ENCODE peak calls at places on chromosomes 2 and 18, in eight cellular contexts. O is H1, R is OCI-LY7, H is hepatocyte, A is stomach, Y is left ventricle myocardium inferior, E is adrenal gland, F is ovary. N is an unnamed sample. For H3K4me1, the result is how much of the 10 kb centered on the place peaks cover.

GRCh38 chr2:150513647-150514046 is 26.2 kb upstream of the RND3 start:
- DNase-seq in O (no peak), R (no peak), H (no peak), A (no peak), Y (no peak), E (no peak), F (no peak), N (no peak)

GRCh38 chr2:108633379-108633778 is 85.9 kb upstream of the RANBP2 start:
- DNase-seq in O (no peak), R (peak), H (no peak), A (no peak), Y (no peak), E (no peak), F (no peak), N (no peak)

GRCh38 chr2:219496781-219497494 is 1.8 kb upstream of the GMPPA start:
- DNase-seq in O (no peak), R (no peak), H (no peak), A (peak), Y (no peak), E (peak), F (peak), N (no peak)

GRCh38 chr2:174247474-174248186 is 702 bp downstream of the OLA1 start:
- DNase-seq in O (no peak), R (peak), H (peak), A (peak), Y (no peak), E (peak), F (no peak), N (no peak)

GRCh38 chr2:120177011-120177621 is 46.1 kb downstream of the TMEM185B start:
- DNase-seq in O (no peak), R (peak), H (no peak), A (peak), Y (peak), E (peak), F (no peak), N (no peak)

GRCh38 chr18:9132628-9133027 is 4.0 kb upstream of the ANKRD12 start:
- DNase-seq in O (no peak), R (no peak), H (no peak), A (no peak), Y (no peak), E (no peak), F (no peak), N (no peak)

GRCh38 chr2:96502891-96503636 is 2.1 kb downstream of the NEURL3 start:
- DNase-seq in O (peak), R (no peak), H (no peak), A (no peak), Y (no peak), E (peak), F (peak), N (peak)

GRCh38 chr18:54162431-54162830 is 62.0 kb downstream of the MBD2 start:
- DNase-seq in O (no peak), R (no peak), H (no peak), A (no peak), Y (no peak), E (no peak), F (no peak), N (no peak)

GRCh38 chr2:150495993-150496627 is 8.6 kb upstream of the RND3 start:
- DNase-seq in O (no peak), R (no peak), H (no peak), A (no peak), Y (no peak), E (no peak), F (no peak), N (no peak)

GRCh38 chr18:45863469-45863868 is 38.0 kb downstream of the SIGLEC15 start:
- DNase-seq in O (no peak), R (no peak), H (no peak), A (no peak), Y (no peak), E (no peak), F (no peak), N (no peak)

GRCh38 chr18:45864081-45864480 is 38.6 kb downstream of the SIGLEC15 start:
- DNase-seq in O (no peak), R (no peak), H (no peak), A (no peak), Y (no peak), E (no peak), F (no peak), N (no peak)

GRCh38 chr18:45861926-45862325 is 36.5 kb downstream of the SIGLEC15 start:
- DNase-seq in O (no peak), R (no peak), H (no peak), A (no peak), Y (no peak), E (no peak), F (no peak), N (no peak)

GRCh38 chr18:45860971-45861370 is 35.5 kb downstream of the SIGLEC15 start:
- DNase-seq in O (no peak), R (no peak), H (no peak), A (no peak), Y (no peak), E (no peak), F (no peak), N (no peak)

GRCh38 chr18:45865466-45865865 is 40.0 kb downstream of the SIGLEC15 start:
- DNase-seq in O (no peak), R (no peak), H (no peak), A (no peak), Y (no peak), E (no peak), F (no peak), N (no peak)
- H3K27ac ChIP-seq in O (no peak), R (no peak), H (no peak), A (no peak), Y (no peak), E (no peak), F (no peak), N (no peak)

GRCh38 chr2:27087823-27088410 is 1.3 kb downstream of the KHK start:
- DNase-seq in O (no peak), R (no peak), H (no peak), A (no peak), Y (no peak), E (no peak), F (no peak), N (no peak)

GRCh38 chr2:27085670-27086089 is 892 bp upstream of the KHK start:
- DNase-seq in O (peak), R (no peak), H (peak), A (peak), Y (peak), E (peak), F (peak), N (peak)

GRCh38 chr2:27085062-27085669 is 1.4 kb upstream of the KHK start:
- DNase-seq in O (no peak), R (no peak), H (no peak), A (no peak), Y (no peak), E (no peak), F (no peak), N (no peak)

GRCh38 chr2:27086090-27086721 is 366 bp upstream of the KHK start:
- DNase-seq in O (peak), R (peak), H (peak), A (peak), Y (peak), E (peak), F (peak), N (peak)

DNA sequence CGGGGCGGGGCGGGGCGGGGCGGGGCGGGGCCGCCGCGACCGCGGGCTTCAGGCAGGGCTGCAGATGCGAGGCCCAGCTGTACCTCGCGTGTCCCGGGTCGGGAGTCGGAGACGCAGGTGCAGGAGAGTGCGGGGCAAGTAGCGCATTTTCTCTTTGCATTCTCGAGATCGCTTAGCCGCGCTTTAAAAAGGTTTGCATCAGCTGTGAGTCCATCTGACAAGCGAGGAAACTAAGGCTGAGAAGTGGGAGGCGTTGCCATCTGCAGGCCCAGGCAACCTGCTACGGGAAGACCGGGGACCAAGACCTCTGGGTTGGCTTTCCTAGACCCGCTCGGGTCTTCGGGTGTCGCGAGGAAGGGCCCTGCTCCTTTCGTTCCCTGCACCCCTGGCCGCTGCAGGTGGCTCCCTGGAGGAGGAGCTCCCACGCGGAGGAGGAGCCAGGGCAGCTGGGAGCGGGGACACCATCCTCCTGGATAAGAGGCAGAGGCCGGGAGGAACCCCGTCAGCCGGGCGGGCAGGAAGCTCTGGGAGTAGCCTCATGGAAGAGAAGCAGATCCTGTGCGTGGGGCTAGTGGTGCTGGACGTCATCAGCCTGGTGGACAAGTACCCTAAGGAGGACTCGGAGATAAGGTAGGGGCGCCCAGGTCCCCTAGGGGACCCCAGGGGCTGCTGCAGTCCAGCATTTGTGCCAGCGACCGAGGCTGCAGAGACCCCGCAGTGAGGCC is at the start of gene KHK:
- DNase-seq in O (peak), R (no peak), H (peak), A (peak), Y (peak), E (peak), F (peak), N (peak)
- TF ChIP-seq CTCF in O (no peak), R (no peak), H (no peak), A (no peak), Y (peak), E (no peak), F (no peak), N (no peak)

DNA sequence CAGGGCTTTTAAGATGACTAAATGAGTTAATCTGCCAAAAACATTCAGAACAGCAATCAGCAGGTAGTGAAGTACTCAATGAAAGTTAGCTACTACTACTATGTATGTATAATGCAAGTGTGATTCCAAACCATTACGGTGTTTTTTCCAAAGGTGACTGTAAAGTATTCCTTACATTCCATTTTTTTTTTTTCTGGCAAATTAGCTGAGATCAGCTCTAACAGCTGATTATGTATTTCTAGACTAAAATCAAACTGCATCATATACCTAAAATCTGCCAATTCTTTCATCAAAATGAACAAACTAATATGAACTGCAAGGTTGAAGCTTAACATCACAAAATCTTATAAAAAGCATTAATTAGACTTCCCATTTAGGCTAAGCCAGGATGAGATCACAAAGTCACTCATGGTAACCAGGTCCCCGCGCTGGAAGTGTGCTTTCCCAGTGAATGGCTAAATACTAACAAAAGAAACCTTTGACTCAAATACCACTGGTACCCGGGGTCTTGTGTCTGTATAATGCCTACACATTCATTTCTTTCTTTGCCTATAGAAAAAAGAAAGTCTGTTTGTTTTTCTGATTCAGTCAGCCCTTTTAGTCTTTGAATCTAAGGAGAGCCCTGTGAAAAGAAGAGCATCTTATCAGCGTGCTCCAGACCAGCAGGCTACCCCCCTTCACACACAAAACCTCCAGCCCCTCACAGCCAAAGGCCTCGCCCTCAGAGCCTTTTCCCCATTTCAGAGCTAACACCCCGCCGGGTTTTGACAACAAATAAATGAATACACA is 88.3 kb downstream of the RBMS1 start:
- DNase-seq in O (no peak), R (no peak), H (no peak), A (no peak), Y (no peak), E (no peak), F (no peak), N (no peak)
- H3K4me1 ChIP-seq in O (under half), R (half or more), H (under half), A (half or more), Y (half or more), E (under half), F (under half), N (half or more)

DNA sequence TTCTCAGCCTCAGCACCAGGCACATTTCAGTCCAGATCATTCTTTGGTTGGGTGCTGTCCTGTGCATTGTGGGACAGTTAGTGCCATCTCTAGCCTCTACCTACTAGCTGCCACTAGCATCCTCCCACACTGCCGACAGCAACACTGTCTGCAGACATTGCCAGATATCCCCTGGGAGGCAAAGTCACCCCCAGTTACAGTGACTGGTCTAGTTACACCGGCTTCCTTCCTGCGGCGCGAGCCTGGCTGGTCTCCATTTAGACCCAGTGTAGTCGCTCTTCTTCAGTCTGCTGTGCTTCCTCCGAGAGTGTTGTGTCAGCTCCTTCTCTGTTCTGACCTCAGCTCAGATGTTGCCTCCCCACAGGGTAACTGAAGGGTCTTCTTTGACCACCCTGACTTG is 283.1 kb downstream of the PHLPP1 start:
- DNase-seq in O (no peak), R (no peak), H (no peak), A (no peak), Y (no peak), E (no peak), F (no peak), N (no peak)
- H3K27ac ChIP-seq in O (no peak), R (no peak), H (no peak), A (no peak), Y (no peak), E (no peak), F (no peak), N (no peak)

GRCh38 chr2:35501076-35501475 is 854.5 kb upstream of the CRIM1 start:
- DNase-seq in O (no peak), R (no peak), H (no peak), A (no peak), Y (no peak), E (no peak), F (no peak), N (no peak)
- TF ChIP-seq CTCF in O (no peak), R (no peak), H (no peak), A (no peak), Y (no peak), E (no peak), F (no peak), N (no peak)